ENCODE peak calls at places on chromosomes 4 and X, in six cellular contexts. One of them, this sample, is unnamed. For H3K9me3, the result is how much of the 10 kb centered on the place peaks cover.

GRCh38 chr4:5460106-5460801 is 248.1 kb downstream of the EVC2 start:
- DNase-seq in ovary: no peak
- DNase-seq in mucosa of descending colon: no peak
- DNase-seq in AG04450: peak
- DNase-seq in endothelial cell of umbilical vein: peak
- DNase-seq in breast epithelium: peak
- DNase-seq in this sample: no peak

GRCh38 chr4:32847466-32847865 is 2127.3 kb downstream of the PCDH7 start:
- DNase-seq in mucosa of descending colon: no peak
- DNase-seq in ovary: no peak
- DNase-seq in AG04450: no peak
- DNase-seq in endothelial cell of umbilical vein: no peak
- DNase-seq in breast epithelium: no peak
- DNase-seq in this sample: no peak

GRCh38 chrX:123454712-123455431 is 270.8 kb downstream of the GRIA3 start:
- DNase-seq in endothelial cell of umbilical vein: no peak
- DNase-seq in ovary: no peak
- DNase-seq in breast epithelium: no peak
- DNase-seq in mucosa of descending colon: no peak
- DNase-seq in AG04450: no peak
- DNase-seq in this sample: no peak

GRCh38 chr4:27692098-27692679 is 831.5 kb downstream of the STIM2 start:
- DNase-seq in breast epithelium: no peak
- DNase-seq in ovary: no peak
- DNase-seq in mucosa of descending colon: no peak
- DNase-seq in endothelial cell of umbilical vein: peak
- DNase-seq in AG04450: no peak
- DNase-seq in this sample: no peak

GRCh38 chr4:134202557-134202956 is 968 bp upstream of the PABPC4L start:
- DNase-seq in mucosa of descending colon: no peak
- DNase-seq in breast epithelium: no peak
- DNase-seq in endothelial cell of umbilical vein: peak
- DNase-seq in AG04450: no peak
- DNase-seq in ovary: no peak
- DNase-seq in this sample: no peak

GRCh38 chrX:118807151-118808017 is 16.2 kb upstream of the ZCCHC12 start:
- DNase-seq in ovary: peak
- DNase-seq in AG04450: no peak
- DNase-seq in breast epithelium: no peak
- DNase-seq in endothelial cell of umbilical vein: peak
- DNase-seq in mucosa of descending colon: no peak
- DNase-seq in this sample: peak

GRCh38 chr4:165199286-165199685 is 8.1 kb upstream of the KLHL2 start:
- DNase-seq in mucosa of descending colon: no peak
- DNase-seq in AG04450: no peak
- DNase-seq in ovary: no peak
- DNase-seq in endothelial cell of umbilical vein: no peak
- DNase-seq in breast epithelium: no peak
- DNase-seq in this sample: no peak

GRCh38 chr4:121154103-121154515 is 10.0 kb downstream of the TNIP3 start:
- DNase-seq in endothelial cell of umbilical vein: no peak
- DNase-seq in ovary: no peak
- DNase-seq in mucosa of descending colon: no peak
- DNase-seq in AG04450: no peak
- DNase-seq in breast epithelium: no peak
- DNase-seq in this sample: no peak

GRCh38 chr4:52957220-52957686 is 95.1 kb downstream of the RASL11B start:
- DNase-seq in AG04450: no peak
- DNase-seq in breast epithelium: no peak
- DNase-seq in endothelial cell of umbilical vein: no peak
- DNase-seq in mucosa of descending colon: no peak
- DNase-seq in ovary: peak
- DNase-seq in this sample: no peak

GRCh38 chr4:158008551-158009218 is 164.1 kb downstream of the GASK1B start:
- DNase-seq in breast epithelium: no peak
- DNase-seq in mucosa of descending colon: no peak
- DNase-seq in endothelial cell of umbilical vein: peak
- DNase-seq in ovary: peak
- DNase-seq in AG04450: no peak
- DNase-seq in this sample: no peak

GRCh38 chr4:96194993-96195392 is 355.1 kb downstream of the PDHA2 start:
- DNase-seq in breast epithelium: no peak
- DNase-seq in ovary: no peak
- DNase-seq in AG04450: no peak
- DNase-seq in endothelial cell of umbilical vein: no peak
- DNase-seq in mucosa of descending colon: no peak
- DNase-seq in this sample: no peak

GRCh38 chr4:56628592-56628991 is 52.5 kb downstream of the HOPX start:
- DNase-seq in breast epithelium: no peak
- DNase-seq in endothelial cell of umbilical vein: no peak
- DNase-seq in AG04450: no peak
- DNase-seq in ovary: no peak
- DNase-seq in mucosa of descending colon: no peak
- DNase-seq in this sample: no peak

GRCh38 chr4:109878355-109878754 is 30.4 kb downstream of the LRIT3 start:
- DNase-seq in mucosa of descending colon: no peak
- DNase-seq in endothelial cell of umbilical vein: no peak
- DNase-seq in AG04450: no peak
- DNase-seq in ovary: no peak
- DNase-seq in breast epithelium: no peak
- DNase-seq in this sample: no peak

GRCh38 chr4:5374994-5375393 is 323.7 kb downstream of the STK32B start:
- DNase-seq in ovary: no peak
- DNase-seq in endothelial cell of umbilical vein: no peak
- DNase-seq in breast epithelium: no peak
- DNase-seq in AG04450: no peak
- DNase-seq in mucosa of descending colon: no peak
- DNase-seq in this sample: no peak

GRCh38 chrX:39065051-39065871 is 264.0 kb downstream of the MID1IP1 start:
- DNase-seq in ovary: no peak
- DNase-seq in AG04450: no peak
- DNase-seq in breast epithelium: no peak
- DNase-seq in mucosa of descending colon: no peak
- DNase-seq in endothelial cell of umbilical vein: no peak
- DNase-seq in this sample: no peak

GRCh38 chr4:64713256-64713840 is 304.1 kb upstream of the TECRL start:
- DNase-seq in breast epithelium: no peak
- DNase-seq in ovary: no peak
- DNase-seq in AG04450: no peak
- DNase-seq in mucosa of descending colon: no peak
- DNase-seq in endothelial cell of umbilical vein: peak
- DNase-seq in this sample: no peak

GRCh38 chrX:107579956-107580355 is 48.4 kb upstream of the PRPS1 start:
- DNase-seq in ovary: no peak
- DNase-seq in breast epithelium: no peak
- DNase-seq in endothelial cell of umbilical vein: no peak
- DNase-seq in AG04450: peak
- DNase-seq in mucosa of descending colon: no peak
- DNase-seq in this sample: no peak

GRCh38 chr4:5638316-5638715 is 70.0 kb downstream of the EVC2 start:
- DNase-seq in endothelial cell of umbilical vein: no peak
- DNase-seq in AG04450: peak
- DNase-seq in breast epithelium: no peak
- DNase-seq in ovary: no peak
- DNase-seq in mucosa of descending colon: no peak
- DNase-seq in this sample: no peak

GRCh38 chrX:55717521-55718497 is at the start of gene RRAGB:
- DNase-seq in ovary: peak
- DNase-seq in AG04450: peak
- DNase-seq in endothelial cell of umbilical vein: peak
- DNase-seq in mucosa of descending colon: peak
- DNase-seq in breast epithelium: peak
- DNase-seq in this sample: peak

GRCh38 chrX:55713635-55714034 is 3.9 kb upstream of the RRAGB start:
- DNase-seq in mucosa of descending colon: no peak
- DNase-seq in breast epithelium: no peak
- DNase-seq in AG04450: no peak
- DNase-seq in endothelial cell of umbilical vein: peak
- DNase-seq in ovary: no peak
- DNase-seq in this sample: no peak

GRCh38 chrX:55714111-55714510 is 3.4 kb upstream of the RRAGB start:
- DNase-seq in AG04450: no peak
- DNase-seq in mucosa of descending colon: no peak
- DNase-seq in breast epithelium: no peak
- DNase-seq in endothelial cell of umbilical vein: no peak
- DNase-seq in ovary: no peak
- DNase-seq in this sample: no peak

GRCh38 chrX:55716937-55717336 is 612 bp upstream of the RRAGB start:
- DNase-seq in endothelial cell of umbilical vein: no peak
- DNase-seq in AG04450: no peak
- DNase-seq in mucosa of descending colon: no peak
- DNase-seq in ovary: no peak
- DNase-seq in breast epithelium: no peak
- DNase-seq in this sample: no peak

DNA sequence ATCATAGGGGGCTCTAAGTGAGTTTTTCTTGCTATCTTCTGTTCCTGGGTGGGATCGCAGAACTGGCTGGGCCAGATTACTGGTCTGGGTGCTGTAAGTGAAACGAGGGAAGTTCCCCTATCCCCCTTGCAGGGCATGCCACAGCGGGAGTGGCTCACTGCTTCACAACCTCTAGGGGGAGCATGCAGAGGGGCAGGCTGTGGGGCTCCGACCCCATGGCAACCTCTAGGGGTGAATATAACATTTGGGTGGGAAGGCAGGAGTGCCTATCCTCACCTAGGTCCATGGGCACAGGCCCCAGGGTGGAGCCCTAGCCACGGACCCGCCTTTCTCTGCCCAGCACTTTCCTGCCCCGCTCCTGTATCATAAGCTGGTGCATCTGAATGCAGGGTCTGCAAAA is 1.7 kb upstream of the RRAGB start:
- DNase-seq in endothelial cell of umbilical vein: no peak
- DNase-seq in mucosa of descending colon: no peak
- DNase-seq in breast epithelium: no peak
- DNase-seq in ovary: no peak
- DNase-seq in AG04450: no peak
- DNase-seq in this sample: no peak
- H3K9me3 ChIP-seq in endothelial cell of umbilical vein: under half
- H3K9me3 ChIP-seq in mucosa of descending colon: under half
- H3K9me3 ChIP-seq in breast epithelium: under half
- H3K9me3 ChIP-seq in ovary: under half
- H3K9me3 ChIP-seq in AG04450: under half
- H3K9me3 ChIP-seq in this sample: under half

GRCh38 chrX:10109695-10110094 is 47.1 kb upstream of the CLCN4 start:
- DNase-seq in mucosa of descending colon: peak
- DNase-seq in breast epithelium: no peak
- DNase-seq in ovary: peak
- DNase-seq in AG04450: no peak
- DNase-seq in endothelial cell of umbilical vein: no peak
- DNase-seq in this sample: no peak

GRCh38 chrX:10106801-10107200 is 50.0 kb upstream of the CLCN4 start:
- DNase-seq in AG04450: no peak
- DNase-seq in mucosa of descending colon: no peak
- DNase-seq in ovary: no peak
- DNase-seq in breast epithelium: no peak
- DNase-seq in endothelial cell of umbilical vein: no peak
- DNase-seq in this sample: peak

GRCh38 chrX:10110984-10111363 is 45.8 kb upstream of the CLCN4 start:
- DNase-seq in endothelial cell of umbilical vein: peak
- DNase-seq in ovary: no peak
- DNase-seq in AG04450: no peak
- DNase-seq in mucosa of descending colon: no peak
- DNase-seq in breast epithelium: no peak
- DNase-seq in this sample: peak

GRCh38 chrX:10110316-10110932 is 46.4 kb upstream of the CLCN4 start:
- DNase-seq in ovary: no peak
- DNase-seq in mucosa of descending colon: no peak
- DNase-seq in breast epithelium: no peak
- DNase-seq in AG04450: no peak
- DNase-seq in endothelial cell of umbilical vein: no peak
- DNase-seq in this sample: no peak

GRCh38 chrX:10108288-10108687 is 48.5 kb upstream of the CLCN4 start:
- DNase-seq in ovary: no peak
- DNase-seq in endothelial cell of umbilical vein: no peak
- DNase-seq in mucosa of descending colon: no peak
- DNase-seq in AG04450: no peak
- DNase-seq in breast epithelium: no peak
- DNase-seq in this sample: peak
- H3K4me3 ChIP-seq in ovary: no peak
- H3K4me3 ChIP-seq in endothelial cell of umbilical vein: no peak
- H3K4me3 ChIP-seq in mucosa of descending colon: no peak
- H3K4me3 ChIP-seq in AG04450: no peak
- H3K4me3 ChIP-seq in breast epithelium: no peak
- H3K4me3 ChIP-seq in this sample: no peak

DNA sequence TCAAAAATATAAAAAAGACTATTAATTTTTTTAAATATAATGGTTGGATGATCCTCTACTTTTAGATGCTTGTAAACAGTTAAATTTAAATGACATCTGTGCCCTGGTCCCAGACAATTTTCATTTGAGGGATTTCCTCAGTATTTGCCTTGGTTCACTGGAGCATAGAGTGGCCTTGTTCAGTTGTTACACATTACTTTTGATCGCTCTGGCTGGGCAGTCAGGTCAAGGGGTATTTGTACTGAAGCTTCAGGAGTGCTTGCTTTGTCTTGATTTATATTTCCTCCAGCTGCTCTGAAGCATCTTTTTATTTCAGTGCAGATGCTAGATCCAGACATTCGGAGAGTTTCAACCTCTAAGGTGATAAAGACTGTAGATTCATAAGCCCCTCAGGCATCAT is 50.0 kb downstream of the COMMD8 start:
- DNase-seq in AG04450: no peak
- DNase-seq in ovary: no peak
- DNase-seq in mucosa of descending colon: no peak
- DNase-seq in endothelial cell of umbilical vein: no peak
- DNase-seq in breast epithelium: no peak
- DNase-seq in this sample: no peak
- H3K9me3 ChIP-seq in AG04450: under half
- H3K9me3 ChIP-seq in ovary: under half
- H3K9me3 ChIP-seq in mucosa of descending colon: under half
- H3K9me3 ChIP-seq in endothelial cell of umbilical vein: under half
- H3K9me3 ChIP-seq in breast epithelium: under half
- H3K9me3 ChIP-seq in this sample: under half

GRCh38 chr4:59553739-59554126 is 1646.4 kb upstream of the ADGRL3 start:
- DNase-seq in endothelial cell of umbilical vein: peak
- DNase-seq in AG04450: no peak
- DNase-seq in breast epithelium: no peak
- DNase-seq in ovary: no peak
- DNase-seq in mucosa of descending colon: no peak
- DNase-seq in this sample: no peak

DNA sequence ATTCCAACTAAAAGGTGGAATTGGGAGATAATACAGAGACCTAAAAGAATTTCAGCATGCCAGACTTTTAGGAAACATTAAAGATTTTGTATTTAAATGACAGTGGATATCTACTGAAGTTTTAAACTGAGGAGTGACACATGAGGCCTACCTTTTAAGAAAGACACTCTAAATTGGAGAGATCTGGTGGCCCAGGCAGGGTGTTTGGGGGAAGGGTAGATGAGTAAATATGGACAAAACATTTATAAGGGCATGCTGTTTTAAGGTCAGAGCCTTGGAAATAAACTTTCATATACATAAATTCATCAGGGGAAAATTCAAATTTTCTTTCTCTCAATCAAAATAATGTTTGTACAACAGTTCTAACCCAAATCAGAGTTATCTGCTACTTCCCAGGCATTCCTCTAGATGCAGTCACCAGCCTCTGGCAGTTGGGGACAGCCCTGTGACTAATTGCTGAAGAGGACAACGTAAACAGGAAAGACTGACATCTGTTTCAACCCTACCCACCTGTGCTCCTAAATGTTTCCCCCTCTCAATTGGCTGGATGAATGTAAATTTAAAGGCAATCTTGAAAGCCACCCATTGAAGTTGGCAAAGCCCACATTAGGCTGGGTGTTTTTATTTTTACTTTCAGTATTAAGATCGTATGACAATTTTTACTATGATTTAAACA is 1646.9 kb upstream of the ADGRL3 start:
- DNase-seq in ovary: no peak
- DNase-seq in endothelial cell of umbilical vein: peak
- DNase-seq in AG04450: no peak
- DNase-seq in breast epithelium: no peak
- DNase-seq in mucosa of descending colon: no peak
- DNase-seq in this sample: no peak
- H3K4me3 ChIP-seq in ovary: no peak
- H3K4me3 ChIP-seq in endothelial cell of umbilical vein: no peak
- H3K4me3 ChIP-seq in AG04450: no peak
- H3K4me3 ChIP-seq in breast epithelium: no peak
- H3K4me3 ChIP-seq in mucosa of descending colon: no peak
- H3K4me3 ChIP-seq in this sample: no peak

This sample was measured in Peyer's patch.